ENCODE peak calls at places on chromosomes 4 and X, in eight cellular contexts. One of them, this sample, is unnamed.
A peak's percentile ranks its signal among the peaks of the same experiment; 100 is the strongest.

GRCh38 chr4:150117094-150117493 is 38.8 kb downstream of the DCLK2 start:
- DNase-seq in heart left ventricle: peak; percentile 56
- DNase-seq in Peyer's patch: no peak
- DNase-seq in right lobe of liver: no peak
- DNase-seq in body of pancreas: no peak
- DNase-seq in A549: no peak
- DNase-seq in mammary epithelial cell: no peak
- DNase-seq in cardiac muscle cell: no peak
- DNase-seq in this sample: no peak

GRCh38 chrX:17689971-17690409 is 47.3 kb upstream of the SCML1 start:
- DNase-seq in heart left ventricle: peak; percentile 37
- DNase-seq in Peyer's patch: no peak
- DNase-seq in right lobe of liver: no peak
- DNase-seq in body of pancreas: peak; percentile 60
- DNase-seq in A549: peak; percentile 35
- DNase-seq in mammary epithelial cell: peak; percentile 49
- DNase-seq in cardiac muscle cell: peak; percentile 82
- DNase-seq in this sample: peak; percentile 71

GRCh38 chrX:74579597-74580209 is 34.7 kb downstream of the RLIM start:
- DNase-seq in heart left ventricle: no peak
- DNase-seq in Peyer's patch: no peak
- DNase-seq in right lobe of liver: no peak
- DNase-seq in body of pancreas: no peak
- DNase-seq in A549: no peak
- DNase-seq in mammary epithelial cell: no peak
- DNase-seq in cardiac muscle cell: no peak
- DNase-seq in this sample: no peak

GRCh38 chr4:174193438-174194015 is 89.9 kb downstream of the FBXO8 start:
- DNase-seq in heart left ventricle: no peak
- DNase-seq in Peyer's patch: no peak
- DNase-seq in right lobe of liver: no peak
- DNase-seq in body of pancreas: no peak
- DNase-seq in A549: no peak
- DNase-seq in mammary epithelial cell: no peak
- DNase-seq in cardiac muscle cell: no peak
- DNase-seq in this sample: no peak

GRCh38 chrX:154083134-154083517 is 14.4 kb downstream of the MECP2 start:
- DNase-seq in heart left ventricle: no peak
- DNase-seq in Peyer's patch: no peak
- DNase-seq in right lobe of liver: no peak
- DNase-seq in body of pancreas: no peak
- DNase-seq in A549: no peak
- DNase-seq in mammary epithelial cell: no peak
- DNase-seq in cardiac muscle cell: no peak
- DNase-seq in this sample: no peak

GRCh38 chr4:8090312-8090711 is 68.3 kb downstream of the ABLIM2 start:
- DNase-seq in heart left ventricle: peak; percentile 47
- DNase-seq in Peyer's patch: no peak
- DNase-seq in right lobe of liver: no peak
- DNase-seq in body of pancreas: no peak
- DNase-seq in A549: no peak
- DNase-seq in mammary epithelial cell: peak; percentile 75
- DNase-seq in cardiac muscle cell: no peak
- DNase-seq in this sample: peak; percentile 90

GRCh38 chr4:77095101-77095826 is 19.5 kb upstream of the CCNI start:
- DNase-seq in heart left ventricle: peak; percentile 82
- DNase-seq in Peyer's patch: peak; percentile 86
- DNase-seq in right lobe of liver: peak; percentile 74
- DNase-seq in body of pancreas: peak; percentile 83
- DNase-seq in A549: peak; percentile 33
- DNase-seq in mammary epithelial cell: peak; percentile 53
- DNase-seq in cardiac muscle cell: peak; percentile 81
- DNase-seq in this sample: peak; percentile 82

GRCh38 chrX:153539171-153539978 is 21.9 kb downstream of the ATP2B3 start:
- DNase-seq in heart left ventricle: peak; percentile 45
- DNase-seq in Peyer's patch: peak; percentile 35
- DNase-seq in right lobe of liver: peak; percentile 84
- DNase-seq in body of pancreas: peak; percentile 70
- DNase-seq in A549: peak; percentile 50
- DNase-seq in mammary epithelial cell: peak; percentile 30
- DNase-seq in cardiac muscle cell: peak; percentile 70
- DNase-seq in this sample: peak; percentile 68

GRCh38 chr4:10701702-10702460 is 17.3 kb upstream of the CLNK start:
- DNase-seq in heart left ventricle: no peak
- DNase-seq in Peyer's patch: no peak
- DNase-seq in right lobe of liver: no peak
- DNase-seq in body of pancreas: no peak
- DNase-seq in A549: no peak
- DNase-seq in mammary epithelial cell: peak; percentile 54
- DNase-seq in cardiac muscle cell: no peak
- DNase-seq in this sample: no peak

GRCh38 chr4:10704050-10704810 is 19.7 kb upstream of the CLNK start:
- DNase-seq in heart left ventricle: no peak
- DNase-seq in Peyer's patch: no peak
- DNase-seq in right lobe of liver: no peak
- DNase-seq in body of pancreas: no peak
- DNase-seq in A549: no peak
- DNase-seq in mammary epithelial cell: no peak
- DNase-seq in cardiac muscle cell: no peak
- DNase-seq in this sample: no peak

GRCh38 chr4:10706236-10706635 is 21.7 kb upstream of the CLNK start:
- DNase-seq in heart left ventricle: no peak
- DNase-seq in Peyer's patch: no peak
- DNase-seq in right lobe of liver: no peak
- DNase-seq in body of pancreas: no peak
- DNase-seq in A549: no peak
- DNase-seq in mammary epithelial cell: peak; percentile 37
- DNase-seq in cardiac muscle cell: no peak
- DNase-seq in this sample: no peak

GRCh38 chr4:10698172-10698571 is 13.6 kb upstream of the CLNK start:
- DNase-seq in heart left ventricle: no peak
- DNase-seq in Peyer's patch: no peak
- DNase-seq in right lobe of liver: no peak
- DNase-seq in body of pancreas: no peak
- DNase-seq in A549: no peak
- DNase-seq in mammary epithelial cell: no peak
- DNase-seq in cardiac muscle cell: no peak
- DNase-seq in this sample: no peak

GRCh38 chr4:10703146-10703545 is 18.6 kb upstream of the CLNK start:
- DNase-seq in heart left ventricle: no peak
- DNase-seq in Peyer's patch: no peak
- DNase-seq in right lobe of liver: no peak
- DNase-seq in body of pancreas: no peak
- DNase-seq in A549: no peak
- DNase-seq in mammary epithelial cell: peak; percentile 39
- DNase-seq in cardiac muscle cell: no peak
- DNase-seq in this sample: no peak
- H3K4me1 ChIP-seq in heart left ventricle: no peaks in the 10 kb centered on the region
- H3K4me1 ChIP-seq in Peyer's patch: no peaks in the 10 kb centered on the region
- H3K4me1 ChIP-seq in right lobe of liver: no peaks in the 10 kb centered on the region
- H3K4me1 ChIP-seq in body of pancreas: no peaks in the 10 kb centered on the region
- H3K4me1 ChIP-seq in A549: no peaks in the 10 kb centered on the region
- H3K4me1 ChIP-seq in mammary epithelial cell: no peaks in the 10 kb centered on the region
- H3K4me1 ChIP-seq in cardiac muscle cell: no peaks in the 10 kb centered on the region
- H3K4me1 ChIP-seq in this sample: no peaks in the 10 kb centered on the region

GRCh38 chr4:153113838-153114105 is 90.5 kb upstream of the TRIM2 start:
- DNase-seq in heart left ventricle: no peak
- DNase-seq in Peyer's patch: no peak
- DNase-seq in right lobe of liver: no peak
- DNase-seq in body of pancreas: no peak
- DNase-seq in A549: no peak
- DNase-seq in mammary epithelial cell: no peak
- DNase-seq in cardiac muscle cell: no peak
- DNase-seq in this sample: no peak

GRCh38 chr4:153116801-153117200 is 87.4 kb upstream of the TRIM2 start:
- DNase-seq in heart left ventricle: no peak
- DNase-seq in Peyer's patch: no peak
- DNase-seq in right lobe of liver: no peak
- DNase-seq in body of pancreas: no peak
- DNase-seq in A549: no peak
- DNase-seq in mammary epithelial cell: no peak
- DNase-seq in cardiac muscle cell: no peak
- DNase-seq in this sample: no peak

GRCh38 chr4:153116101-153116680 is 88.1 kb upstream of the TRIM2 start:
- DNase-seq in heart left ventricle: no peak
- DNase-seq in Peyer's patch: no peak
- DNase-seq in right lobe of liver: no peak
- DNase-seq in body of pancreas: no peak
- DNase-seq in A549: no peak
- DNase-seq in mammary epithelial cell: no peak
- DNase-seq in cardiac muscle cell: no peak
- DNase-seq in this sample: no peak

GRCh38 chr4:153114771-153115321 is 89.4 kb upstream of the TRIM2 start:
- DNase-seq in heart left ventricle: no peak
- DNase-seq in Peyer's patch: no peak
- DNase-seq in right lobe of liver: no peak
- DNase-seq in body of pancreas: no peak
- DNase-seq in A549: no peak
- DNase-seq in mammary epithelial cell: peak; percentile 90
- DNase-seq in cardiac muscle cell: no peak
- DNase-seq in this sample: no peak

GRCh38 chr4:153115322-153116100 is 88.7 kb upstream of the TRIM2 start:
- DNase-seq in heart left ventricle: peak; percentile 27
- DNase-seq in Peyer's patch: peak; percentile 68
- DNase-seq in right lobe of liver: no peak
- DNase-seq in body of pancreas: no peak
- DNase-seq in A549: peak; percentile 52
- DNase-seq in mammary epithelial cell: peak; percentile 82
- DNase-seq in cardiac muscle cell: no peak
- DNase-seq in this sample: peak; percentile 29
- H3K4me3 ChIP-seq in heart left ventricle: peak overlapping the region; percentile 31
- H3K4me3 ChIP-seq in Peyer's patch: no peak overlapping the region
- H3K4me3 ChIP-seq in right lobe of liver: no peak overlapping the region
- H3K4me3 ChIP-seq in body of pancreas: no peak overlapping the region
- H3K4me3 ChIP-seq in A549: peak overlapping the region; percentile 20
- H3K4me3 ChIP-seq in mammary epithelial cell: peak overlapping the region; percentile 36
- H3K4me3 ChIP-seq in cardiac muscle cell: no peak overlapping the region
- H3K4me3 ChIP-seq in this sample: peak overlapping the region; percentile 3

GRCh38 chrX:7147431-7147977 is at the start of gene STS:
- DNase-seq in heart left ventricle: peak; percentile 27
- DNase-seq in Peyer's patch: peak; percentile 61
- DNase-seq in right lobe of liver: peak; percentile 68
- DNase-seq in body of pancreas: peak; percentile 51
- DNase-seq in A549: no peak
- DNase-seq in mammary epithelial cell: peak; percentile 27
- DNase-seq in cardiac muscle cell: peak; percentile 70
- DNase-seq in this sample: peak; percentile 49

GRCh38 chrX:7146703-7147430 is 645 bp upstream of the STS start:
- DNase-seq in heart left ventricle: no peak
- DNase-seq in Peyer's patch: peak; percentile 38
- DNase-seq in right lobe of liver: no peak
- DNase-seq in body of pancreas: peak; percentile 43
- DNase-seq in A549: no peak
- DNase-seq in mammary epithelial cell: no peak
- DNase-seq in cardiac muscle cell: no peak
- DNase-seq in this sample: peak; percentile 80

GRCh38 chrX:7146026-7146702 is 1.3 kb upstream of the STS start:
- DNase-seq in heart left ventricle: no peak
- DNase-seq in Peyer's patch: no peak
- DNase-seq in right lobe of liver: no peak
- DNase-seq in body of pancreas: no peak
- DNase-seq in A549: no peak
- DNase-seq in mammary epithelial cell: no peak
- DNase-seq in cardiac muscle cell: no peak
- DNase-seq in this sample: no peak

GRCh38 chrX:7149421-7149820 is 1.5 kb upstream of the PUDP start:
- DNase-seq in heart left ventricle: no peak
- DNase-seq in Peyer's patch: no peak
- DNase-seq in right lobe of liver: no peak
- DNase-seq in body of pancreas: no peak
- DNase-seq in A549: no peak
- DNase-seq in mammary epithelial cell: no peak
- DNase-seq in cardiac muscle cell: no peak
- DNase-seq in this sample: no peak

DNA sequence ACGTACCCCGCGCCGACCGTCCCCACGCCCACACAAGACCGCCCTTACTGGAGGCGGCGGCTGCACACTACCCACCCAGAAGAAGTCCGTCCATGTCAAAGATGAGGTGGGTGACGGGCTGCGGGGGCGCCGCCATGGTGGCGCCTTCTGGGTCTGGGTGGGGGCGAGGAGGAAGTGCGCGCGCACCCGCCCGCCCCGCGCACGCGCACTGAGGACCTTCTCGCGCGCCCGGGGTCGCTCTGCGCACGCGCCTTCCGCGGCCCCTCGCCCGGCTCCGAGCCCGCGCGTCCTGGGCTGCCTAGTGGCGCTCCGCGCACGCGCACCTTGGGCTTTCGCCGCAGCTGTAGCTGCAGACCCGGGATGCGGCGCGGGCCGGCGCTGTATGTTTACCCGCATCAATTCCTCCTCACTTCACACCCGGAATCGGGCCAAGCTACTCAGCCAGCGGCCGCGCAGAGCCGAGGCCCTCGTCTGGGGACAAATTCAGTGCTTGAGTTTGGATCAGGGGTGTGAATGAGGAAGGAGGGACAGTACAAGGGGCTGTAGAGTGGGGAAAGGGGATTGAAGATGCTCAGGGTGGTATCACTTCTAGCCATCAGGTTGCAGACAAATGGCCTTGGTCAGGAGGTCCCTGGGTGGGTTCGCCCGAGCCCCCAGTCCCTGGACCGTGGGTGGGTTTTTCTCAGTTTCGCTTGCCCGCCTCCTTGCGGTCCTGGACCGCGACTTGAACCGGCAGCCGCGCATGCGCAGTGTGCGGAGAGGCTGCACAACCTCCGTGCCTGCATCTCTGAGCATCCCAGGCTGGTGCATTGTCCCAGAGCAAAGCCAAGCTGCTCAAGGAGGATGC is at the start of gene PUDP:
- DNase-seq in heart left ventricle: peak; percentile 81
- DNase-seq in Peyer's patch: peak; percentile 89
- DNase-seq in right lobe of liver: peak; percentile 94
- DNase-seq in body of pancreas: peak; percentile 94
- DNase-seq in A549: peak; percentile 73
- DNase-seq in mammary epithelial cell: peak; percentile 76
- DNase-seq in cardiac muscle cell: peak; percentile 96
- DNase-seq in this sample: peak; percentile 88
- TF ChIP-seq CTCF in heart left ventricle: peak; percentile 56
- TF ChIP-seq CTCF in Peyer's patch: peak; percentile 32
- TF ChIP-seq CTCF in right lobe of liver: peak; percentile 42
- TF ChIP-seq CTCF in body of pancreas: peak; percentile 11
- TF ChIP-seq CTCF in A549: no peak
- TF ChIP-seq CTCF in mammary epithelial cell: peak; percentile 31
- TF ChIP-seq CTCF in cardiac muscle cell: no peak
- TF ChIP-seq CTCF in this sample: no peak

GRCh38 chr4:87092389-87093141 is 127.9 kb downstream of the KLHL8 start:
- DNase-seq in heart left ventricle: peak; percentile 66
- DNase-seq in Peyer's patch: peak; percentile 51
- DNase-seq in right lobe of liver: peak; percentile 74
- DNase-seq in body of pancreas: peak; percentile 83
- DNase-seq in A549: peak; percentile 41
- DNase-seq in mammary epithelial cell: peak; percentile 98
- DNase-seq in cardiac muscle cell: peak; percentile 47
- DNase-seq in this sample: peak; percentile 89

GRCh38 chr4:87090305-87090704 is 130.1 kb downstream of the KLHL8 start:
- DNase-seq in heart left ventricle: no peak
- DNase-seq in Peyer's patch: no peak
- DNase-seq in right lobe of liver: no peak
- DNase-seq in body of pancreas: no peak
- DNase-seq in A549: no peak
- DNase-seq in mammary epithelial cell: no peak
- DNase-seq in cardiac muscle cell: no peak
- DNase-seq in this sample: no peak

GRCh38 chr4:87089368-87089767 is 131.1 kb downstream of the KLHL8 start:
- DNase-seq in heart left ventricle: no peak
- DNase-seq in Peyer's patch: no peak
- DNase-seq in right lobe of liver: no peak
- DNase-seq in body of pancreas: no peak
- DNase-seq in A549: no peak
- DNase-seq in mammary epithelial cell: no peak
- DNase-seq in cardiac muscle cell: no peak
- DNase-seq in this sample: no peak

GRCh38 chr4:87097075-87097474 is 123.3 kb downstream of the KLHL8 start:
- DNase-seq in heart left ventricle: no peak
- DNase-seq in Peyer's patch: no peak
- DNase-seq in right lobe of liver: no peak
- DNase-seq in body of pancreas: no peak
- DNase-seq in A549: no peak
- DNase-seq in mammary epithelial cell: no peak
- DNase-seq in cardiac muscle cell: peak; percentile 38
- DNase-seq in this sample: peak; percentile 62

GRCh38 chr4:87093443-87094123 is 126.8 kb downstream of the KLHL8 start:
- DNase-seq in heart left ventricle: peak; percentile 37
- DNase-seq in Peyer's patch: peak; percentile 31
- DNase-seq in right lobe of liver: no peak
- DNase-seq in body of pancreas: peak; percentile 33
- DNase-seq in A549: peak; percentile 55
- DNase-seq in mammary epithelial cell: peak; percentile 89
- DNase-seq in cardiac muscle cell: peak; percentile 72
- DNase-seq in this sample: peak; percentile 48
- H3K4me1 ChIP-seq in heart left ventricle: peaks cover 22% of the 10 kb centered on the region
- H3K4me1 ChIP-seq in Peyer's patch: no peaks in the 10 kb centered on the region
- H3K4me1 ChIP-seq in right lobe of liver: peaks cover 29% of the 10 kb centered on the region
- H3K4me1 ChIP-seq in body of pancreas: peaks cover 22% of the 10 kb centered on the region
- H3K4me1 ChIP-seq in A549: peaks cover 38% of the 10 kb centered on the region
- H3K4me1 ChIP-seq in mammary epithelial cell: peaks cover 24% of the 10 kb centered on the region
- H3K4me1 ChIP-seq in cardiac muscle cell: peaks cover 9% of the 10 kb centered on the region
- H3K4me1 ChIP-seq in this sample: no peaks in the 10 kb centered on the region

This sample was measured in colonic mucosa.